ENCODE peak calls at places on chromosome 22, in nine cellular contexts. V is NCI-H1436 treated with DMSO at 0.1 percent for 48 hours; S is SW 1271; M is NCI-H1092 treated with DMSO at 0.1 percent for 48 hours; U is stimulated activated CD8-positive, alpha-beta memory T cell treated with anti-CD3 and anti-CD28 coated beads, Interleukin-4, amount 100 ng/mL, for 24 hours; G is T-cell; J is posterior vena cava; Q is CD8-positive, alpha-beta T cell; I is CD4-positive, alpha-beta T cell. E is an unnamed sample.

GRCh38 chr22:46036558-46037408 is 59.8 kb upstream of the WNT7B start:
- DNase-seq in V (no peak), S (no peak), M (no peak), U (no peak), G (peak; percentile 57), J (no peak), Q (peak; percentile 61), I (peak; percentile 55), E (no peak)

GRCh38 chr22:30408388-30409101 is 11.7 kb downstream of the SEC14L2 start:
- DNase-seq in V (no peak), S (no peak), M (no peak), U (no peak), G (no peak), J (no peak), Q (no peak), I (no peak), E (no peak)

GRCh38 chr22:19066531-19067271 is 55.5 kb downstream of the DGCR2 start:
- DNase-seq in V (no peak), S (no peak), M (no peak), U (no peak), G (no peak), J (no peak), Q (no peak), I (no peak), E (no peak)

GRCh38 chr22:49666146-49666809 is 161.4 kb downstream of the BRD1 start:
- DNase-seq in V (no peak), S (no peak), M (no peak), U (no peak), G (no peak), J (peak; percentile 52), Q (no peak), I (no peak), E (no peak)

GRCh38 chr22:28075260-28075981 is 156.4 kb upstream of the PITPNB start:
- DNase-seq in V (no peak), S (no peak), M (no peak), U (no peak), G (no peak), J (no peak), Q (no peak), I (no peak), E (peak; percentile 49)

GRCh38 chr22:44723801-44724200 is 21.8 kb downstream of the PRR5 start:
- DNase-seq in V (no peak), S (no peak), M (no peak), U (no peak), G (no peak), J (no peak), Q (no peak), I (no peak), E (no peak)

GRCh38 chr22:39428597-39429071 is 28.2 kb upstream of the MGAT3 start:
- DNase-seq in V (no peak), S (no peak), M (no peak), U (no peak), G (no peak), J (peak; percentile 41), Q (no peak), I (no peak), E (no peak)

GRCh38 chr22:42439821-42440674 is 7.8 kb upstream of the NFAM1 start:
- DNase-seq in V (no peak), S (no peak), M (no peak), U (no peak), G (no peak), J (no peak), Q (no peak), I (no peak), E (peak; percentile 55)

GRCh38 chr22:43592470-43592869 is 180.7 kb downstream of the MPPED1 start:
- DNase-seq in V (peak; percentile 10), S (no peak), M (no peak), U (no peak), G (no peak), J (no peak), Q (no peak), I (no peak), E (no peak)

GRCh38 chr22:17845340-17845739 is 71.1 kb upstream of the BID start:
- DNase-seq in V (no peak), S (no peak), M (no peak), U (no peak), G (no peak), J (no peak), Q (no peak), I (no peak), E (no peak)

GRCh38 chr22:20298803-20299735 is 20.8 kb downstream of the DGCR6L start:
- DNase-seq in V (peak; percentile 20), S (no peak), M (peak; percentile 37), U (peak; percentile 89), G (peak; percentile 83), J (peak; percentile 93), Q (peak; percentile 88), I (peak; percentile 93), E (peak; percentile 87)

GRCh38 chr22:29030016-29030617 is 31.5 kb downstream of the C22orf31 start:
- DNase-seq in V (no peak), S (no peak), M (no peak), U (no peak), G (no peak), J (peak; percentile 60), Q (no peak), I (no peak), E (no peak)

GRCh38 chr22:22201185-22201924 is 43.2 kb upstream of the VPREB1 start:
- DNase-seq in V (no peak), S (no peak), M (peak; percentile 57), U (peak; percentile 24), G (peak; percentile 11), J (peak; percentile 70), Q (no peak), I (peak; percentile 33), E (peak; percentile 53)

GRCh38 chr22:26751217-26751616 is 93.8 kb downstream of the MIAT start:
- DNase-seq in V (no peak), S (no peak), M (peak; percentile 3), U (no peak), G (no peak), J (no peak), Q (no peak), I (no peak), E (peak; percentile 40)

GRCh38 chr22:22817468-22818201 is 70.0 kb upstream of the IGLL5 start:
- DNase-seq in V (no peak), S (no peak), M (no peak), U (no peak), G (no peak), J (no peak), Q (no peak), I (no peak), E (no peak)

GRCh38 chr22:27719535-27720227 is 81.9 kb downstream of the MN1 start:
- DNase-seq in V (no peak), S (no peak), M (no peak), U (no peak), G (no peak), J (peak; percentile 81), Q (no peak), I (no peak), E (peak; percentile 54)

GRCh38 chr22:19992481-19992911 is 24.1 kb downstream of the ARVCF start:
- DNase-seq in V (no peak), S (no peak), M (no peak), U (no peak), G (no peak), J (no peak), Q (no peak), I (no peak), E (no peak)

GRCh38 chr22:47787501-47788227 is 1025.2 kb downstream of the TBC1D22A start:
- DNase-seq in V (no peak), S (no peak), M (no peak), U (no peak), G (no peak), J (peak; percentile 49), Q (no peak), I (no peak), E (no peak)

GRCh38 chr22:40491990-40492631 is 121.7 kb downstream of the SGSM3 start:
- DNase-seq in V (no peak), S (no peak), M (no peak), U (no peak), G (no peak), J (no peak), Q (no peak), I (no peak), E (no peak)

GRCh38 chr22:17120711-17121234 is 387 bp downstream of the TMEM121B start:
- DNase-seq in V (no peak), S (no peak), M (peak; percentile 34), U (no peak), G (no peak), J (no peak), Q (no peak), I (peak; percentile 25), E (peak; percentile 64)

GRCh38 chr22:25081409-25081824 is 118.2 kb upstream of the CRYBB3 start:
- DNase-seq in V (no peak), S (no peak), M (peak; percentile 12), U (peak; percentile 42), G (peak; percentile 22), J (no peak), Q (peak; percentile 54), I (peak; percentile 45), E (no peak)

GRCh38 chr22:45878051-45878764 is 98.8 kb downstream of the WNT7B start:
- DNase-seq in V (peak; percentile 37), S (no peak), M (peak; percentile 42), U (no peak), G (no peak), J (peak; percentile 81), Q (no peak), I (no peak), E (peak; percentile 74)

E was measured in heart left ventricle.